ENCODE peak calls at places on chromosomes 7 and 10, in six cellular contexts. B is OCI-LY7, V is heart right ventricle, I is colonic mucosa, N is cardiac muscle cell, Q is endothelial cell. O is an unnamed sample.

GRCh38 chr7:48832303-48832845 is 92.0 kb upstream of the CDC14C start:
- DNase-seq in N (no peak), B (no peak), V (no peak), I (no peak), Q (no peak), O (no peak)

GRCh38 chr10:2928219-2928840 is 139.0 kb upstream of the PFKP start:
- DNase-seq in V (peak), I (peak), B (peak), Q (peak), N (peak), O (peak)

GRCh38 chr10:110007171-110007700 is 548 bp upstream of the ADD3 start:
- DNase-seq in V (no peak), I (peak), B (no peak), N (no peak), Q (no peak), O (no peak)

GRCh38 chr7:66110861-66111260 is 3.8 kb upstream of the CRCP start:
- DNase-seq in V (no peak), Q (no peak), B (no peak), I (no peak), N (no peak), O (no peak)

GRCh38 chr10:61899997-61900828 is 1.3 kb upstream of the ARID5B start:
- DNase-seq in V (peak), I (peak), B (peak), N (peak), Q (peak), O (peak)

GRCh38 chr7:142307246-142307900 is 49.5 kb upstream of the PRSS58 start:
- DNase-seq in B (no peak), N (no peak), V (no peak), Q (no peak), I (no peak), O (no peak)

GRCh38 chr10:93383562-93383981 is 98.6 kb downstream of the MYOF start:
- DNase-seq in Q (no peak), I (no peak), N (no peak), B (no peak), V (no peak), O (no peak)

GRCh38 chr7:151062399-151063211 is 3.2 kb downstream of the SLC4A2 start:
- DNase-seq in V (no peak), Q (peak), B (no peak), N (peak), I (peak), O (no peak)

GRCh38 chr7:76216683-76217082 is 15.0 kb downstream of the SRRM3 start:
- DNase-seq in B (no peak), I (no peak), V (no peak), Q (no peak), N (no peak), O (no peak)

GRCh38 chr7:100220833-100221718 is 1.3 kb downstream of the PVRIG start:
- DNase-seq in Q (no peak), B (peak), V (no peak), I (no peak), N (no peak), O (peak)

GRCh38 chr10:38032881-38033280 is 22.4 kb downstream of the ZNF33A start:
- DNase-seq in I (no peak), B (no peak), N (no peak), V (no peak), Q (no peak), O (no peak)

GRCh38 chr10:91681361-91682276 is 48.7 kb upstream of the PPP1R3C start:
- DNase-seq in I (no peak), Q (no peak), V (no peak), B (no peak), N (peak), O (no peak)

GRCh38 chr7:128104109-128104742 is 73.0 kb upstream of the LRRC4 start:
- DNase-seq in Q (no peak), V (peak), B (peak), I (no peak), N (no peak), O (peak)

GRCh38 chr10:125158528-125159485 is 1.6 kb downstream of the CTBP2 start:
- DNase-seq in I (peak), B (no peak), N (peak), Q (no peak), V (peak), O (peak)

GRCh38 chr10:117221156-117221711 is 19.7 kb upstream of the SLC18A2 start:
- DNase-seq in I (no peak), Q (no peak), N (no peak), V (no peak), B (no peak), O (no peak)

GRCh38 chr7:93948106-93948505 is 26.6 kb downstream of the GNG11 start:
- DNase-seq in V (no peak), N (no peak), I (no peak), Q (no peak), B (no peak), O (no peak)

GRCh38 chr7:112018305-112019030 is 187.7 kb downstream of the DOCK4 start:
- DNase-seq in I (no peak), Q (no peak), B (no peak), V (no peak), N (no peak), O (no peak)

GRCh38 chr10:132756591-132756990 is 29.4 kb downstream of the NKX6-2 start:
- DNase-seq in Q (no peak), B (no peak), V (no peak), I (no peak), N (no peak), O (no peak)

GRCh38 chr10:50624154-50624865 is 554 bp upstream of the SGMS1 start:
- DNase-seq in V (peak), I (peak), B (peak), Q (peak), N (peak), O (peak)
- TF ChIP-seq CTCF in V (no peak), I (no peak), B (no peak), Q (no peak), N (no peak), O (no peak)

GRCh38 chr7:69898189-69898588 is 299.9 kb downstream of the AUTS2 start:
- DNase-seq in V (no peak), N (no peak), B (peak), I (no peak), Q (no peak), O (no peak)

GRCh38 chr7:69892790-69893189 is 294.5 kb downstream of the AUTS2 start:
- DNase-seq in V (no peak), Q (no peak), I (no peak), B (peak), N (no peak), O (no peak)

GRCh38 chr7:69890081-69890369 is 291.8 kb downstream of the AUTS2 start:
- DNase-seq in B (peak), Q (no peak), V (no peak), I (no peak), N (no peak), O (no peak)

GRCh38 chr7:69896100-69896499 is 297.8 kb downstream of the AUTS2 start:
- DNase-seq in N (no peak), V (no peak), Q (no peak), B (no peak), I (no peak), O (no peak)

GRCh38 chr7:69893915-69894314 is 295.6 kb downstream of the AUTS2 start:
- DNase-seq in V (no peak), B (peak), Q (peak), I (no peak), N (no peak), O (no peak)
- TF ChIP-seq CTCF in V (peak), B (peak), Q (no peak), I (no peak), N (peak), O (peak)

GRCh38 chr7:126699707-126700106 is 553.0 kb downstream of the GRM8 start:
- DNase-seq in I (no peak), Q (no peak), N (no peak), V (no peak), B (no peak), O (no peak)
- TF ChIP-seq CTCF in I (no peak), Q (no peak), N (no peak), V (no peak), B (no peak), O (peak)

GRCh38 chr7:104859754-104860426 is 154.1 kb upstream of the KMT2E start:
- DNase-seq in V (no peak), I (no peak), B (no peak), N (no peak), Q (no peak), O (no peak)

GRCh38 chr7:104861729-104862128 is 152.3 kb upstream of the KMT2E start:
- DNase-seq in N (peak), Q (no peak), B (no peak), V (peak), I (no peak), O (no peak)

GRCh38 chr7:104857458-104858425 is 156.3 kb upstream of the KMT2E start:
- DNase-seq in I (no peak), Q (no peak), N (no peak), B (no peak), V (no peak), O (no peak)

DNA sequence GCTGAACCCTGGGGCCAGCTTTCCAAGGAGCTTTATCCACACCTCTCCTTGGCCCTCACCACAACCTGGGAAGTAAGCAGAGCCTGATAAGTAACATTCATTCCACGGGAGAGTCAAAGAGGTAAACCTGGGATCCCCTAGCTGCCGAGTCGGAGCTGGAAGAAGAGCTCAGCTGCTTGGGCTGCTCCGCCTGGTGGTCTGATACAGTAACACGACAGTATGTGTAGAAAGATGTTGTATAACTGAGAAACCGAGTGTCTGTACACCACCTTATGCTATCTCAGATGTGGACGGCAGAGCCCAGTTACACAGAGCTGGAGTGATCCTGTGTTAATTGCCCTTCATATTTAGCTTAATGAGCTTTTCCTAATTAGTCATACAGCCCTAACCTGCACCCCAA is 151.3 kb upstream of the KMT2E start:
- DNase-seq in Q (peak), B (peak), N (peak), V (no peak), I (no peak), O (no peak)
- TF ChIP-seq CTCF in Q (peak), B (peak), N (peak), V (no peak), I (no peak), O (no peak)

GRCh38 chr7:34759477-34760125 is 101.6 kb downstream of the NPSR1 start:
- DNase-seq in I (no peak), B (peak), V (no peak), Q (peak), N (peak), O (peak)
- TF ChIP-seq CTCF in I (peak), B (peak), V (no peak), Q (peak), N (peak), O (peak)

DNA sequence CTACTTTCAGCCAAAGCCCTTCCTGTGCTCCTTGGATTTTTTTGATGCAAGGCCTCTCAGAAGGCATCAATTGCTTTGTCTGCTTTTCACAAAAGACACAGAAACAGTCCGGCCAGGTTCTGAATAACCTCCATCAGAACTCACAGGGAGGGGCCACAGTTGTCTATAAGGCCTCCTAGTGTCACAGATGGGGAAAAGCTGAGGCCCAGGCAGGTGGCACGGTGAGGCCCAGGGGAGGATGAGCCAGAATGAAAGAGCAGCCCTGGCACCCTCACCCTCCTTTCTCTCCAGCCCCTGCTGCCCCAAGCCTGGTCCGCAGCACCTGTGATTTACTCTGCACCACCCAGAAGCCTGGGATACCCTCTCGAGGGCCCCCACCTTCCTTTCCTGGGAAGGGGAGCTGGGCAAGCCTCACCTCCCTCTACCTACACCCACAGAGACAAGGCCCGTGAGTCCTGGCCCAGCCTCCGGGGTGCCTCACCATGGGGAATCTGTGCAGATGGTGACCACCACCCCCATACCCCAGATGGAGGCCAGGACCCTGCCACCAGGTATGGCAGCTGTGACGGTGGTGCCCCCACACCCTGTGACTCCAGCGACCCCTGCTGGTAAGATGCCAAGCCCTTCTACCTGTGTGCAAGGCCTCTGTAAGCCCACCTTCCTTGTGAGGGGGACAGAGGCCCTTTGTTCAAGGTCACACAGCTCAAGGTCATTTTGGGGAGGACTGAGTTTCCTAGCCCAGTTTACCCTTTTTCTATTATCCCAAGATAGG is 26.2 kb upstream of the ZNF467 start:
- DNase-seq in B (peak), I (peak), N (peak), V (no peak), Q (peak), O (peak)
- TF ChIP-seq CTCF in B (peak), I (no peak), N (peak), V (peak), Q (peak), O (peak)

DNA sequence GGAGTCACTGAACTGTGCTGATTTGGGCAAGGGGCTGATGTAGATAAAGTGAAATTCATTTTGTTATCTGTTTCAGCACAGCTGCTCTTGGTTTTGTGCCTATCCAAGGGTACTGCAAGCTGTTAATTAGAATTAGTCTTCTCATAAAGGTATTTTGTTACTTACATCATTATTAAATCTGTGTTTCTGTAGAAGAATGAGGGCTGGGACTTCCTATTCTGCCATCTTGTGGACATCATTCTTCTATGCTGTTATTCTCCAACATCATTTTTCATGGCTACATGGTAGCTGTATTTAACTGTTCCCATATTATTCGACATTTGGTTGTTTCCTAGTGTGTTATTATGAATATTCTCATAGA is 76.2 kb upstream of the CCDC71L start:
- DNase-seq in Q (no peak), B (peak), V (no peak), I (no peak), N (no peak), O (no peak)
- TF ChIP-seq CTCF in Q (no peak), B (peak), V (no peak), I (no peak), N (peak), O (no peak)

DNA sequence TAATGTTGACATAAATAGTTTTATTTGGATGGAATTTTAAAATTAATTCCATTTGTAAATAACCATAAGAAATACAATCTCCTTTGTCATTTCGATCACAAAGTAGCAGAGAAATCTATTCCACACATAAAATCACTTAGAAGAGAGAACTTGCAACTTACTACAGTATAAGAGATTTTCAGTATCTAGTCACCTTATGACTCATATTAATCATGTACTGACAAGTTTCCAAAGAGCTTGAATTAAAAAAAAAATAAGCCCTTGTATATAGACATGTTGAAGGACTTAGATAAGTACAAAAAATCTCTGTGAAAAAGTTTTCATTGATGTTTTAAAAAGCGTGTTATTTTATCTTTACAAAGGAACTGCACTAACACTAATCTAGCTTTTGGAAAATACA is 207.1 kb upstream of the ETV1 start:
- DNase-seq in V (no peak), B (no peak), I (no peak), Q (no peak), N (no peak), O (no peak)
- TF ChIP-seq CTCF in V (no peak), B (no peak), I (no peak), Q (no peak), N (no peak), O (no peak)

O was measured in GM13976.